ENCODE peak calls at places on chromosomes 16 and 17, in six cellular contexts. M, R, F, X, E and K are unnamed samples.
A peak's percentile ranks its signal among the peaks of the same experiment; 100 is the strongest.

GRCh38 chr17:57766307-57766943 is 21.3 kb upstream of the CCDC182 start:
- DNase-seq in M (no peak), R (no peak), F (no peak), X (no peak), E (no peak), K (no peak)

GRCh38 chr16:82954224-82954929 is 327.6 kb downstream of the CDH13 start:
- DNase-seq in M (no peak), R (no peak), F (no peak), X (no peak), E (no peak), K (no peak)

GRCh38 chr17:3026856-3027751 is 36.3 kb downstream of the OR1D5 start:
- DNase-seq in M (no peak), R (no peak), F (peak; percentile 32), X (peak; percentile 59), E (no peak), K (no peak)

GRCh38 chr16:83015871-83016270 is 389.1 kb downstream of the CDH13 start:
- DNase-seq in M (no peak), R (no peak), F (no peak), X (no peak), E (no peak), K (no peak)

GRCh38 chr16:67022531-67023214 is 6.3 kb upstream of the CBFB start:
- DNase-seq in M (no peak), R (no peak), F (no peak), X (no peak), E (no peak), K (no peak)

GRCh38 chr17:40323731-40324650 is 15.0 kb downstream of the RARA start:
- DNase-seq in M (peak; percentile 71), R (no peak), F (peak; percentile 73), X (peak; percentile 85), E (peak; percentile 80), K (no peak)

GRCh38 chr16:31099860-31100638 is 5.5 kb upstream of the VKORC1 start:
- DNase-seq in M (no peak), R (no peak), F (no peak), X (no peak), E (peak; percentile 9), K (no peak)

GRCh38 chr17:45307290-45308015 is 9.4 kb downstream of the MAP3K14 start:
- DNase-seq in M (peak; percentile 77), R (no peak), F (no peak), X (peak; percentile 83), E (no peak), K (no peak)

GRCh38 chr17:70006159-70006558 is 68.9 kb upstream of the KCNJ16 start:
- DNase-seq in M (no peak), R (no peak), F (no peak), X (no peak), E (no peak), K (no peak)

GRCh38 chr17:72336026-72336803 is 215.4 kb downstream of the SOX9 start:
- DNase-seq in M (no peak), R (no peak), F (no peak), X (no peak), E (no peak), K (no peak)

GRCh38 chr16:8958344-8958808 is 5.3 kb downstream of the USP7 start:
- DNase-seq in M (no peak), R (no peak), F (peak; percentile 69), X (peak; percentile 79), E (no peak), K (no peak)

GRCh38 chr17:66834426-66834918 is 445 bp upstream of the CACNG5 start:
- DNase-seq in M (no peak), R (no peak), F (no peak), X (no peak), E (no peak), K (no peak)

GRCh38 chr16:79867425-79867997 is 267.0 kb upstream of the MAF start:
- DNase-seq in M (no peak), R (no peak), F (no peak), X (no peak), E (no peak), K (no peak)

GRCh38 chr17:14790518-14790917 is 474.6 kb downstream of the PMP22 start:
- DNase-seq in M (no peak), R (no peak), F (no peak), X (no peak), E (no peak), K (no peak)

GRCh38 chr17:39150795-39151679 is at the start of gene PLXDC1:
- DNase-seq in M (no peak), R (no peak), F (no peak), X (peak; percentile 80), E (peak; percentile 46), K (no peak)

DNA sequence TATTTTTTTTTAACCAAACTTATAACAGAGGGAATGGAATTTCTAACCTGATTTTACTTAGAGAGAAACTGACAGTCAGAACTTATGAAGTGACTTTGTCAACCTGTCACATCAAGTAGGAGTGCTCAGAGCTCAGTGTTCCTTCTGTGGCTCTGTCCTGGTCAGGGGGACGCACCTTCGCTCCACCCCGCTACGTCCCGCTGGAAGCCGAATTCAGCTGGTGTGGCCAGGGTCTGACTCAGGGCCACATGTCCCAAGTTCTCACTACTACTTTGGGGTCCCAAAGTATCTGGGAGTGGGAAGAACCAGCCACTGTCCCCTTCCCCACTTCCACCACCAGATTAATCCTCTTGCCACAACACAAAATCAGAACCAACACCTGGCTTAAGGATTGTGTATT is 51.4 kb downstream of the C16orf78 start:
- DNase-seq in M (no peak), R (no peak), F (no peak), X (peak; percentile 27), E (no peak), K (no peak)
- H3K4me1 ChIP-seq in M (no peaks in the 10 kb centered on the region), R (no peaks in the 10 kb centered on the region), F (no peaks in the 10 kb centered on the region), X (no peaks in the 10 kb centered on the region), E (no peaks in the 10 kb centered on the region), K (no peaks in the 10 kb centered on the region)

GRCh38 chr16:88809676-88810165 is 2.0 kb downstream of the APRT start:
- DNase-seq in M (no peak), R (no peak), F (no peak), X (no peak), E (no peak), K (no peak)

GRCh38 chr16:88811600-88811849 is 203 bp downstream of the APRT start:
- DNase-seq in M (no peak), R (no peak), F (no peak), X (no peak), E (no peak), K (no peak)

GRCh38 chr16:88810166-88810867 is 1.4 kb downstream of the APRT start:
- DNase-seq in M (no peak), R (no peak), F (no peak), X (no peak), E (no peak), K (no peak)

GRCh38 chr16:88811850-88812736 is at the start of gene APRT:
- DNase-seq in M (peak; percentile 88), R (peak; percentile 79), F (peak; percentile 97), X (peak; percentile 99), E (peak; percentile 97), K (no peak)

GRCh38 chr16:88810868-88811599 is 694 bp downstream of the APRT start:
- DNase-seq in M (peak; percentile 70), R (no peak), F (peak; percentile 84), X (peak; percentile 95), E (peak; percentile 86), K (no peak)
- TF ChIP-seq POLR2A in M (peak; percentile 91), R (no peak), F (peak; percentile 61), X (no peak), E (no peak), K (peak; percentile 56)

GRCh38 chr16:17213974-17214373 is 256.8 kb downstream of the XYLT1 start:
- DNase-seq in M (no peak), R (no peak), F (no peak), X (no peak), E (no peak), K (no peak)

GRCh38 chr16:17215306-17215705 is 255.5 kb downstream of the XYLT1 start:
- DNase-seq in M (no peak), R (no peak), F (no peak), X (no peak), E (no peak), K (no peak)

GRCh38 chr16:17211797-17212196 is 259.0 kb downstream of the XYLT1 start:
- DNase-seq in M (no peak), R (no peak), F (no peak), X (no peak), E (no peak), K (no peak)

GRCh38 chr16:17213025-17213424 is 257.7 kb downstream of the XYLT1 start:
- DNase-seq in M (no peak), R (no peak), F (no peak), X (no peak), E (no peak), K (no peak)
- H3K4me3 ChIP-seq in M (no peak overlapping the region), R (no peak overlapping the region), F (no peak overlapping the region), X (no peak overlapping the region), E (no peak overlapping the region), K (no peak overlapping the region)

DNA sequence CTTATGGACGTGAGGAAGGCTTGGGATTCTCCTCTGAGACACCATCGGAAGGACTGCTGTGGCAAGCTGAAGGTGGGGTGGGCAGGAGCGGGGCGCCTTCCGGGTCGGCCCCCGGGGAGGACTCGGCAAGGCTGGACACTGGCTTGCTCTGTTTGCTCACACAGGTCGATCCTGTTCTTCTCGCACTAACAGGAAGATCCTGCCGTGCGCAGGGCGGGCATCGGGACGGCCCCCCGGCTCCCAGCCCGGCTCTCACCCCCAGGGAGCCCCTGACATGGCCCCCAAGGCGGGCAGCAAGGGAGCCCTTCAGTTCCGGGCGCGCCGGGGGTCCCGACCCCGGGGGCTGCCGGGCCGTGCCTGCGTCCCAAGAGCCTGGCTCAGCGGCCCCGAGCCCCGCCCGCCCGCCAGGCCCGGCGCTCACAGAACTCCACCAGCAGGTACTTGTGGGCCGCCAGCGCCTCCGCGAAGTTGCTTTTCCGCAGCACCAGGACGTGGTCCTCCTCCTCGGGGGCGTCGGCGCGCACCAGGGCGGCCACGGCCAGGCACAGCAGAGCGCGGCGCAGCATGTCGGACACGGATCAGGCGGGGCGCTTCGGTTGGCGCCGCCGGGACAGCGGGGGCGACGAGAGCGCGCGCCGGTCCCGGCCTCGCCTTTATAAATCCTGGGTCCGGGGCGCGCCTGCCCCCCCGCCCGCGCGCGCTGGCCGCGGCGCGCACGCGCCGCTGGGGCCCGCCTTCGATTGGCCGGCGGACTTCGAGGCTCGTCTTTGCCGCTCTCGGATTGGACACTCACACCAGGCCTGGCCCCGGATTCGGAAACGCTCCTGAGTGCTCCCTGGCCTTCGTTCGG is at the start of gene P4HB:
- DNase-seq in M (no peak), R (no peak), F (no peak), X (peak; percentile 98), E (no peak), K (peak; percentile 92)
- H3K4me1 ChIP-seq in M (peaks cover 39% of the 10 kb centered on the region), R (peaks cover 5% of the 10 kb centered on the region), F (peaks cover 14% of the 10 kb centered on the region), X (peaks cover 67% of the 10 kb centered on the region), E (peaks cover 12% of the 10 kb centered on the region), K (peaks cover 66% of the 10 kb centered on the region)

GRCh38 chr17:19744492-19744891 is 3.6 kb downstream of the ALDH3A1 start:
- DNase-seq in M (no peak), R (no peak), F (no peak), X (no peak), E (peak; percentile 67), K (no peak)
- TF ChIP-seq POLR2A in M (no peak), R (no peak), F (no peak), X (no peak), E (no peak), K (no peak)

DNA sequence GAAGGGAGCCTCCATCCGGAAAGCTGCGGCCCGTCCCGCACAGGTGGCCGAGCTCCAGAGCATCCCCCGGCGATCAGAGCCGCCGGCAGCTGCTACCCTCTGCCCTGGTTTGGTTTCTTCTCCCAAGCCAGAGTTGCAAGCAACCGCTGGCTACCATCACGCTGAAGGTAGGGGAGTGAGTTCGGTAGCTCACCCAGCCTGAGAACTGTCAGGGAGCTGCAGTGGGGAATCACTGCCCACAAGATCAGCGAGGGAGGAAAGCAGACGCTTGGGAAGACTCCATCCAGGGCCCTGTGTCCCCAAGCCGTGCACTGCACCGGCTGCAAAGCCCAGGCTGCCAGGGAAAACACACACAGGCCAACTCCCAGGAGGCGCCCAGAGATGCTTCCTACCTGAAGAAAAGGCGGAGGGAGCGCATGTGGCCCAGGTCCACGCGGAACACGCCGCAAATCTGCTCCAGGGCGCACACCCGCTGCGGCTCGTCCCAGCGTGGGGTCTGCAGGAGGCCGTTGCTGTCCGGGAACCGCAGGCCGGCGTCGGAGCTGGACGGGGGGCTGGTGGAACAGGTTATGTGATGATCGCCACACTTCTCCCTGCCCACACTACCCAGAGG is 83.3 kb downstream of the TBC1D16 start:
- DNase-seq in M (no peak), R (no peak), F (no peak), X (no peak), E (peak; percentile 27), K (no peak)
- H3K4me3 ChIP-seq in M (no peak overlapping the region), R (no peak overlapping the region), F (no peak overlapping the region), X (no peak overlapping the region), E (no peak overlapping the region), K (no peak overlapping the region)